ENCODE peak calls at places on chromosomes 13 and 19, in eight cellular contexts. W is AG08396, I is EH, H is COR-L47, T is iris pigment epithelial cell, R is GM12865, D is glomerular endothelial cell, Y is sigmoid colon. S is an unnamed sample.

GRCh38 chr13:34748078-34748477 is 194.0 kb upstream of the NBEA start:
- DNase-seq in H (peak), I (no peak), R (no peak), D (peak), W (no peak), T (no peak), Y (no peak), S (peak)

GRCh38 chr19:7356899-7357627 is 8.3 kb downstream of the ARHGEF18 start:
- DNase-seq in R (no peak), D (no peak), I (no peak), T (no peak), Y (peak), W (no peak), H (no peak), S (no peak)

GRCh38 chr19:43465468-43466120 is at the start of gene LYPD3:
- DNase-seq in D (no peak), H (no peak), R (no peak), T (no peak), I (peak), Y (no peak), W (peak), S (peak)

GRCh38 chr19:13127051-13127450 is 9.0 kb downstream of the NACC1 start:
- DNase-seq in T (peak), I (no peak), R (no peak), D (no peak), Y (no peak), W (no peak), H (no peak), S (no peak)

GRCh38 chr13:40780822-40781401 is 8.5 kb upstream of the SLC25A15 start:
- DNase-seq in R (no peak), I (peak), H (no peak), D (no peak), W (peak), T (peak), Y (no peak), S (peak)

GRCh38 chr19:48418317-48419064 is 25.0 kb downstream of the GRIN2D start:
- DNase-seq in R (peak), W (no peak), Y (no peak), H (no peak), T (no peak), I (peak), D (no peak), S (no peak)

GRCh38 chr13:19967619-19968018 is 9.1 kb downstream of the ZMYM2 start:
- DNase-seq in W (no peak), H (no peak), D (no peak), R (peak), Y (no peak), I (no peak), T (no peak), S (no peak)

GRCh38 chr13:50580684-50581305 is 262.7 kb downstream of the DLEU7 start:
- DNase-seq in D (no peak), T (peak), H (no peak), R (no peak), I (peak), W (no peak), Y (no peak), S (peak)

GRCh38 chr13:73767747-73768315 is 366.4 kb downstream of the KLF12 start:
- DNase-seq in R (peak), T (peak), H (no peak), Y (no peak), W (peak), I (no peak), D (no peak), S (no peak)

GRCh38 chr19:30703645-30704044 is 331.5 kb downstream of the ZNF536 start:
- DNase-seq in H (no peak), T (no peak), D (no peak), I (no peak), W (no peak), Y (no peak), R (no peak), S (no peak)

GRCh38 chr13:30718661-30719520 is 16.5 kb upstream of the ALOX5AP start:
- DNase-seq in D (no peak), W (peak), R (no peak), Y (no peak), H (no peak), I (peak), T (peak), S (peak)

S was measured in GM03348.